ENCODE peak calls at places on chromosomes 1 and 21, in six cellular contexts. One of them, this sample, is unnamed.

GRCh38 chr1:12001249-12001917 is 17.9 kb upstream of the MIIP start:
- DNase-seq in KBM-7: peak
- DNase-seq in SHP77: peak
- DNase-seq in NCI-H1092: no peak
- DNase-seq in activated T-helper 1 cell treated with anti-CD3 and anti-CD28 coated beads, Interleukin-2, amount 50 U/mL, for 16 hours: no peak
- DNase-seq in NCI-H2107: no peak
- DNase-seq in this sample: peak

GRCh38 chr1:38301040-38301439 is 254.4 kb upstream of the POU3F1 start:
- DNase-seq in KBM-7: no peak
- DNase-seq in SHP77: no peak
- DNase-seq in NCI-H1092: no peak
- DNase-seq in activated T-helper 1 cell treated with anti-CD3 and anti-CD28 coated beads, Interleukin-2, amount 50 U/mL, for 16 hours: no peak
- DNase-seq in NCI-H2107: no peak
- DNase-seq in this sample: no peak

GRCh38 chr1:50667272-50667671 is 244.0 kb upstream of the DMRTA2 start:
- DNase-seq in KBM-7: no peak
- DNase-seq in SHP77: no peak
- DNase-seq in NCI-H1092: no peak
- DNase-seq in activated T-helper 1 cell treated with anti-CD3 and anti-CD28 coated beads, Interleukin-2, amount 50 U/mL, for 16 hours: no peak
- DNase-seq in NCI-H2107: no peak
- DNase-seq in this sample: no peak

GRCh38 chr1:47580451-47580980 is 142.7 kb downstream of the FOXD2 start:
- DNase-seq in KBM-7: no peak
- DNase-seq in SHP77: no peak
- DNase-seq in NCI-H1092: no peak
- DNase-seq in activated T-helper 1 cell treated with anti-CD3 and anti-CD28 coated beads, Interleukin-2, amount 50 U/mL, for 16 hours: no peak
- DNase-seq in NCI-H2107: no peak
- DNase-seq in this sample: no peak

GRCh38 chr1:28538286-28538685 is 14.6 kb upstream of the TRNAU1AP start:
- DNase-seq in KBM-7: no peak
- DNase-seq in SHP77: no peak
- DNase-seq in NCI-H1092: no peak
- DNase-seq in activated T-helper 1 cell treated with anti-CD3 and anti-CD28 coated beads, Interleukin-2, amount 50 U/mL, for 16 hours: no peak
- DNase-seq in NCI-H2107: no peak
- DNase-seq in this sample: no peak

GRCh38 chr1:193868425-193868824 is 682.0 kb upstream of the B3GALT2 start:
- DNase-seq in KBM-7: no peak
- DNase-seq in SHP77: no peak
- DNase-seq in NCI-H1092: no peak
- DNase-seq in activated T-helper 1 cell treated with anti-CD3 and anti-CD28 coated beads, Interleukin-2, amount 50 U/mL, for 16 hours: no peak
- DNase-seq in NCI-H2107: no peak
- DNase-seq in this sample: no peak

GRCh38 chr1:179351281-179351680 is 14.5 kb upstream of the AXDND1 start:
- DNase-seq in KBM-7: no peak
- DNase-seq in SHP77: no peak
- DNase-seq in NCI-H1092: no peak
- DNase-seq in activated T-helper 1 cell treated with anti-CD3 and anti-CD28 coated beads, Interleukin-2, amount 50 U/mL, for 16 hours: no peak
- DNase-seq in NCI-H2107: no peak
- DNase-seq in this sample: no peak

GRCh38 chr1:237104096-237104495 is 62.1 kb downstream of the RYR2 start:
- DNase-seq in KBM-7: no peak
- DNase-seq in SHP77: no peak
- DNase-seq in NCI-H1092: no peak
- DNase-seq in activated T-helper 1 cell treated with anti-CD3 and anti-CD28 coated beads, Interleukin-2, amount 50 U/mL, for 16 hours: no peak
- DNase-seq in NCI-H2107: no peak
- DNase-seq in this sample: no peak

GRCh38 chr21:45366931-45367401 is 38.0 kb upstream of the COL18A1 start:
- DNase-seq in KBM-7: no peak
- DNase-seq in SHP77: no peak
- DNase-seq in NCI-H1092: no peak
- DNase-seq in activated T-helper 1 cell treated with anti-CD3 and anti-CD28 coated beads, Interleukin-2, amount 50 U/mL, for 16 hours: no peak
- DNase-seq in NCI-H2107: no peak
- DNase-seq in this sample: no peak

GRCh38 chr1:161166669-161167548 is 683 bp downstream of the PPOX start:
- DNase-seq in KBM-7: peak
- DNase-seq in SHP77: peak
- DNase-seq in NCI-H1092: peak
- DNase-seq in activated T-helper 1 cell treated with anti-CD3 and anti-CD28 coated beads, Interleukin-2, amount 50 U/mL, for 16 hours: no peak
- DNase-seq in NCI-H2107: no peak
- DNase-seq in this sample: no peak

GRCh38 chr1:76269175-76269574 is 194.6 kb downstream of the ST6GALNAC3 start:
- DNase-seq in KBM-7: no peak
- DNase-seq in SHP77: no peak
- DNase-seq in NCI-H1092: no peak
- DNase-seq in activated T-helper 1 cell treated with anti-CD3 and anti-CD28 coated beads, Interleukin-2, amount 50 U/mL, for 16 hours: no peak
- DNase-seq in NCI-H2107: no peak
- DNase-seq in this sample: peak

GRCh38 chr1:46001087-46001785 is 131.2 kb downstream of the PIK3R3 start:
- DNase-seq in KBM-7: no peak
- DNase-seq in SHP77: no peak
- DNase-seq in NCI-H1092: no peak
- DNase-seq in activated T-helper 1 cell treated with anti-CD3 and anti-CD28 coated beads, Interleukin-2, amount 50 U/mL, for 16 hours: no peak
- DNase-seq in NCI-H2107: no peak
- DNase-seq in this sample: no peak

GRCh38 chr1:11938722-11939526 is 4.4 kb downstream of the PLOD1 start:
- DNase-seq in KBM-7: no peak
- DNase-seq in SHP77: no peak
- DNase-seq in NCI-H1092: no peak
- DNase-seq in activated T-helper 1 cell treated with anti-CD3 and anti-CD28 coated beads, Interleukin-2, amount 50 U/mL, for 16 hours: no peak
- DNase-seq in NCI-H2107: no peak
- DNase-seq in this sample: no peak

GRCh38 chr1:176605151-176605550 is 142.2 kb downstream of the PAPPA2 start:
- DNase-seq in KBM-7: no peak
- DNase-seq in SHP77: no peak
- DNase-seq in NCI-H1092: no peak
- DNase-seq in activated T-helper 1 cell treated with anti-CD3 and anti-CD28 coated beads, Interleukin-2, amount 50 U/mL, for 16 hours: no peak
- DNase-seq in NCI-H2107: no peak
- DNase-seq in this sample: no peak

GRCh38 chr21:31644648-31645047 is 14.8 kb upstream of the SOD1 start:
- DNase-seq in KBM-7: no peak
- DNase-seq in SHP77: no peak
- DNase-seq in NCI-H1092: no peak
- DNase-seq in activated T-helper 1 cell treated with anti-CD3 and anti-CD28 coated beads, Interleukin-2, amount 50 U/mL, for 16 hours: no peak
- DNase-seq in NCI-H2107: no peak
- DNase-seq in this sample: no peak

GRCh38 chr1:41823453-41823852 is 95.3 kb downstream of the HIVEP3 start:
- DNase-seq in KBM-7: no peak
- DNase-seq in SHP77: no peak
- DNase-seq in NCI-H1092: no peak
- DNase-seq in activated T-helper 1 cell treated with anti-CD3 and anti-CD28 coated beads, Interleukin-2, amount 50 U/mL, for 16 hours: no peak
- DNase-seq in NCI-H2107: no peak
- DNase-seq in this sample: no peak

GRCh38 chr21:27258756-27259429 is 292.0 kb upstream of the ADAMTS5 start:
- DNase-seq in KBM-7: no peak
- DNase-seq in SHP77: no peak
- DNase-seq in NCI-H1092: no peak
- DNase-seq in activated T-helper 1 cell treated with anti-CD3 and anti-CD28 coated beads, Interleukin-2, amount 50 U/mL, for 16 hours: no peak
- DNase-seq in NCI-H2107: no peak
- DNase-seq in this sample: no peak

GRCh38 chr1:176033474-176033873 is 173.6 kb downstream of the COP1 start:
- DNase-seq in KBM-7: no peak
- DNase-seq in SHP77: no peak
- DNase-seq in NCI-H1092: no peak
- DNase-seq in activated T-helper 1 cell treated with anti-CD3 and anti-CD28 coated beads, Interleukin-2, amount 50 U/mL, for 16 hours: no peak
- DNase-seq in NCI-H2107: no peak
- DNase-seq in this sample: no peak

GRCh38 chr1:112504002-112504401 is 4.8 kb upstream of the WNT2B start:
- DNase-seq in KBM-7: no peak
- DNase-seq in SHP77: no peak
- DNase-seq in NCI-H1092: no peak
- DNase-seq in activated T-helper 1 cell treated with anti-CD3 and anti-CD28 coated beads, Interleukin-2, amount 50 U/mL, for 16 hours: no peak
- DNase-seq in NCI-H2107: no peak
- DNase-seq in this sample: no peak

GRCh38 chr1:202162418-202163280 is 2.2 kb upstream of the PTPN7 start:
- DNase-seq in KBM-7: peak
- DNase-seq in SHP77: no peak
- DNase-seq in NCI-H1092: no peak
- DNase-seq in activated T-helper 1 cell treated with anti-CD3 and anti-CD28 coated beads, Interleukin-2, amount 50 U/mL, for 16 hours: no peak
- DNase-seq in NCI-H2107: no peak
- DNase-seq in this sample: no peak

GRCh38 chr1:169495050-169495740 is 9.5 kb upstream of the SLC19A2 start:
- DNase-seq in KBM-7: no peak
- DNase-seq in SHP77: no peak
- DNase-seq in NCI-H1092: no peak
- DNase-seq in activated T-helper 1 cell treated with anti-CD3 and anti-CD28 coated beads, Interleukin-2, amount 50 U/mL, for 16 hours: no peak
- DNase-seq in NCI-H2107: no peak
- DNase-seq in this sample: no peak

GRCh38 chr1:92291372-92291999 is 7.3 kb downstream of the GLMN start:
- DNase-seq in KBM-7: peak
- DNase-seq in SHP77: peak
- DNase-seq in NCI-H1092: peak
- DNase-seq in activated T-helper 1 cell treated with anti-CD3 and anti-CD28 coated beads, Interleukin-2, amount 50 U/mL, for 16 hours: no peak
- DNase-seq in NCI-H2107: peak
- DNase-seq in this sample: peak

GRCh38 chr1:84298688-84299535 is 2.6 kb upstream of the SAMD13 start:
- DNase-seq in KBM-7: peak
- DNase-seq in SHP77: peak
- DNase-seq in NCI-H1092: no peak
- DNase-seq in activated T-helper 1 cell treated with anti-CD3 and anti-CD28 coated beads, Interleukin-2, amount 50 U/mL, for 16 hours: no peak
- DNase-seq in NCI-H2107: peak
- DNase-seq in this sample: peak

GRCh38 chr1:196896355-196896754 is 8.5 kb downstream of the CFHR4 start:
- DNase-seq in KBM-7: no peak
- DNase-seq in SHP77: no peak
- DNase-seq in NCI-H1092: no peak
- DNase-seq in activated T-helper 1 cell treated with anti-CD3 and anti-CD28 coated beads, Interleukin-2, amount 50 U/mL, for 16 hours: no peak
- DNase-seq in NCI-H2107: no peak
- DNase-seq in this sample: no peak

This sample was measured in NCI-H510A.